ENCODE peak calls at places on chromosome 16, in five cellular contexts. W, S, Y, T and F are unnamed samples.

GRCh38 chr16:30615358-30616076 is 5.3 kb upstream of the ZNF689 start:
- DNase-seq in T (peak), W (peak), S (peak), Y (no peak), F (peak)

GRCh38 chr16:11395949-11396240 is 50.6 kb downstream of the RMI2 start:
- DNase-seq in Y (no peak), T (no peak), W (no peak), S (no peak), F (no peak)

GRCh38 chr16:89034573-89034961 is 57.6 kb upstream of the CBFA2T3 start:
- DNase-seq in W (no peak), Y (no peak), T (no peak), S (no peak), F (no peak)

GRCh38 chr16:47503936-47504335 is 42.8 kb downstream of the PHKB start:
- DNase-seq in Y (no peak), S (no peak), W (no peak), T (no peak), F (peak)

GRCh38 chr16:79593074-79593531 is 7.4 kb downstream of the MAF start:
- DNase-seq in W (no peak), T (no peak), Y (no peak), S (no peak), F (no peak)

GRCh38 chr16:12082207-12082606 is 105.7 kb downstream of the SNX29 start:
- DNase-seq in Y (no peak), T (no peak), S (no peak), W (no peak), F (no peak)

GRCh38 chr16:13269905-13270528 is 368.6 kb downstream of the SHISA9 start:
- DNase-seq in T (peak), W (no peak), S (no peak), Y (no peak), F (no peak)

GRCh38 chr16:49603956-49604355 is 230.4 kb downstream of the C16orf78 start:
- DNase-seq in Y (no peak), W (no peak), T (no peak), S (no peak), F (no peak)

GRCh38 chr16:17327671-17328335 is 143.0 kb downstream of the XYLT1 start:
- DNase-seq in S (no peak), W (no peak), Y (no peak), T (no peak), F (peak)

GRCh38 chr16:47940466-47940865 is 215.3 kb downstream of the ABCC12 start:
- DNase-seq in Y (no peak), S (no peak), T (no peak), W (no peak), F (no peak)

GRCh38 chr16:66512589-66513404 is 37.1 kb downstream of the TK2 start:
- DNase-seq in Y (no peak), W (no peak), T (peak), S (no peak), F (no peak)

GRCh38 chr16:82788225-82788624 is 161.5 kb downstream of the CDH13 start:
- DNase-seq in T (no peak), Y (no peak), W (no peak), S (no peak), F (no peak)

GRCh38 chr16:30186782-30187555 is 3.6 kb downstream of the CORO1A start:
- DNase-seq in S (peak), W (peak), T (peak), Y (peak), F (no peak)

GRCh38 chr16:24132048-24132796 is 123.9 kb upstream of the CACNG3 start:
- DNase-seq in W (no peak), S (no peak), T (no peak), Y (no peak), F (no peak)

GRCh38 chr16:14358697-14359305 is 271.3 kb downstream of the PARN start:
- DNase-seq in T (no peak), Y (no peak), S (no peak), W (no peak), F (no peak)

GRCh38 chr16:81863630-81864352 is 84.7 kb downstream of the PLCG2 start:
- DNase-seq in W (no peak), S (no peak), Y (peak), T (no peak), F (no peak)

GRCh38 chr16:23877107-23878070 is 41.6 kb downstream of the PRKCB start:
- DNase-seq in W (no peak), S (no peak), Y (no peak), T (no peak), F (no peak)

GRCh38 chr16:29230671-29231091 is 175.8 kb downstream of the NPIPB11 start:
- DNase-seq in W (no peak), T (no peak), Y (no peak), S (no peak), F (peak)

GRCh38 chr16:50603206-50604064 is 55.2 kb downstream of the NKD1 start:
- DNase-seq in W (no peak), Y (no peak), S (no peak), T (no peak), F (no peak)

GRCh38 chr16:66525396-66526180 is 24.3 kb downstream of the TK2 start:
- DNase-seq in T (no peak), W (no peak), Y (no peak), S (no peak), F (no peak)

GRCh38 chr16:60776311-60776710 is 1259.9 kb downstream of the CDH8 start:
- DNase-seq in W (no peak), Y (no peak), S (no peak), T (no peak), F (no peak)

GRCh38 chr16:3838600-3839401 is 41.7 kb downstream of the CREBBP start:
- DNase-seq in S (no peak), W (no peak), T (no peak), Y (no peak), F (peak)
- TF ChIP-seq MXI1 in S (no peak), W (no peak), T (no peak), Y (no peak), F (no peak)

GRCh38 chr16:71927383-71927782 is 32.1 kb downstream of the IST1 start:
- DNase-seq in W (no peak), T (no peak), S (no peak), Y (no peak), F (peak)
- TF ChIP-seq MXI1 in W (no peak), T (no peak), S (no peak), Y (no peak), F (no peak)

GRCh38 chr16:35188288-35189155 is 1729.1 kb downstream of the TP53TG3F start:
- DNase-seq in W (peak), T (peak), S (no peak), Y (no peak), F (no peak)
- TF ChIP-seq MXI1 in W (no peak), T (no peak), S (no peak), Y (no peak), F (no peak)

DNA sequence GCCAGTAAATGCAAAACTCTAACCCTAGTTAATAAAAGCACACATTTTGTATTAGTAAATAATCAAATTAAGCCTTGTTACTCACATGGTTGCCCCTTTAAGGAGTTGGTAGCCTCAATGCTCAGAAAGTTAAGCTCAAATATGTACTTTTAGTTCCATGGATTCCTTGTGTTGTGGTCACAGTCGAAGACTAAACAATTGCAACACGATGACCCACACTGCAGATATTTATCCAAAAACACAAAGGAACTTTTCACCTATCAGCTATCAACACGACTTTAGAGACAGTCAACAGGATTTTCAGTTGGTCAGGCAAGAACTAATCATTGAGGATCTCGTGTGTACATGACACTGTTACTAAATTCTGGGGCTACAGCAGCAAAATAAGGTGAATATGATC is 47.4 kb upstream of the NUDT7 start:
- DNase-seq in Y (no peak), W (no peak), T (no peak), S (no peak), F (peak)
- TF ChIP-seq MXI1 in Y (no peak), W (no peak), T (no peak), S (no peak), F (no peak)

GRCh38 chr16:84607061-84607460 is 10.8 kb downstream of the COTL1 start:
- DNase-seq in T (no peak), W (no peak), Y (no peak), S (no peak), F (no peak)

GRCh38 chr16:84610385-84610784 is 7.5 kb downstream of the COTL1 start:
- DNase-seq in S (peak), W (no peak), Y (no peak), T (no peak), F (no peak)

GRCh38 chr16:84607694-84608093 is 10.2 kb downstream of the COTL1 start:
- DNase-seq in T (no peak), W (no peak), S (no peak), Y (no peak), F (no peak)

GRCh38 chr16:84606081-84606875 is 11.6 kb downstream of the COTL1 start:
- DNase-seq in W (no peak), Y (no peak), S (no peak), T (no peak), F (no peak)

GRCh38 chr16:84608281-84608680 is 9.6 kb downstream of the COTL1 start:
- DNase-seq in T (no peak), W (no peak), Y (no peak), S (no peak), F (no peak)
- TF ChIP-seq MXI1 in T (no peak), W (no peak), Y (no peak), S (no peak), F (no peak)